ENCODE peak calls at places on chromosomes 13 and 19, in six cellular contexts. J is Calu3, W is nephron progenitor cell, V is left lung, P is WTC11, K is ascending aorta. T is an unnamed sample.

GRCh38 chr13:97749174-97749573 is 204.3 kb upstream of the IPO5 start:
- DNase-seq in P (no peak), W (no peak), J (peak), K (no peak), V (no peak), T (no peak)

GRCh38 chr13:99982741-99983400 is 1.3 kb downstream of the ZIC2 start:
- DNase-seq in K (no peak), P (no peak), V (no peak), J (no peak), W (no peak), T (no peak)

GRCh38 chr19:1481893-1482360 is 2.9 kb upstream of the C19orf25 start:
- DNase-seq in W (no peak), P (no peak), V (peak), K (no peak), J (no peak), T (no peak)

GRCh38 chr19:10836478-10837325 is 690 bp upstream of the TMED1 start:
- DNase-seq in P (peak), W (peak), K (peak), J (peak), V (peak), T (no peak)

GRCh38 chr19:45352471-45352870 is 11.9 kb downstream of the KLC3 start:
- DNase-seq in P (no peak), K (no peak), J (no peak), W (no peak), V (no peak), T (no peak)

GRCh38 chr13:45325806-45326205 is 15.2 kb downstream of the TPT1 start:
- DNase-seq in W (no peak), P (no peak), V (no peak), J (no peak), K (peak), T (no peak)

GRCh38 chr13:41386206-41386605 is 71.1 kb upstream of the RGCC start:
- DNase-seq in P (no peak), J (no peak), K (no peak), W (no peak), V (no peak), T (no peak)

GRCh38 chr13:102586615-102587014 is 10.2 kb upstream of the TPP2 start:
- DNase-seq in V (no peak), P (no peak), J (no peak), W (no peak), K (no peak), T (no peak)

GRCh38 chr19:45668342-45668871 is 386 bp downstream of the GIPR start:
- DNase-seq in J (no peak), W (no peak), P (no peak), K (no peak), V (peak), T (peak)

GRCh38 chr19:31145909-31146453 is 203.3 kb downstream of the TSHZ3 start:
- DNase-seq in J (no peak), P (no peak), K (no peak), V (no peak), W (no peak), T (no peak)

DNA sequence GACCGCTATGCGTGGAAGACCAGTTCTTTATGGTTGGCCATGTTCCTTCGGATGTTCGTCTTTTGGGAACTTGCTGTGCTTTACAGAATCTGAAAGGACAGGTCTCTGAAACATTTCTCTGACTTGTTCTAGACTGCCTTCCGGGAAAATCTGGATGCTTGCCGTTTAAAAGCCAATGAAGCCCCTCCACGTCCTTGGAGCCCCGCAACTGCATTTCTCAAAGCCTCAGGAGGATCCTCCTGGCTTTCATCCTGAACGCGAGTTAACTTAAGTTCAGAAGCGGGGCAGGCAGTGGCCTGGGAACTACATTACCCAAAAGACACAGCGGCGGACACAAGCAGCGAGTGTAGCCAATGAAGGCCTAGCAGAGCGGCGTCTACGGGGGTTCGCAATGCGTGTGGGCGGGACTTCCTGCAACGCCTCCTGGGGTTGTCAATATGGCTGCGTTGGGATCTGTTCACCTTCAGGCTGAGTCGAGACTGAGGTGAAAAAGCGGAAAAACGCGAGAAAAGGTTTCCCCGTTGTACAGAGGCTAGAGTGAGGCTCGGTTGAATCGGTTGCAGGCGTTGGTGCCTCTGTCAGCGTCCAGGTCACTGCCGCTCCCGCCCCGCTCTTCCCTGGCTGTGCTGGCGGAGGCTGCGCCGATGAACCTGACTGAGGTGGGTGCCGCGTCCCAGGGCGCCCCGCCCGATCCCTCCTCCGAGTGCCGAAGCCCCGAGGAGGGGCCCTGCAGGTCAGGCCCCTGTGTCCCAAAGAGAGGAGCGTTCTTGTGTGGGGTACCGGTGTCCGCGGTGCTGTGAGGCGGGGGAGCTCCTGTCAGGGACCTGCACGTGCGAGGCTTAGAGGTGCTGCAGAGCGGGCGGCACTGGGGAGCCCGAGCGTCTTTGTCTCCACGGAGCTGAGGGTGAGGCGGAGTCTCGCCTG is at the start of gene ZNF17:
- DNase-seq in V (peak), K (peak), W (peak), J (peak), P (peak), T (peak)
- TF ChIP-seq CTCF in V (no peak), K (no peak), W (no peak), J (no peak), P (no peak), T (no peak)

GRCh38 chr19:4208385-4209094 is 20.8 kb upstream of the EBI3 start:
- DNase-seq in P (no peak), J (peak), V (no peak), K (no peak), W (no peak), T (no peak)
- TF ChIP-seq CTCF in P (no peak), J (peak), V (peak), K (no peak), W (no peak), T (peak)

GRCh38 chr19:8096071-8096470 is 43.5 kb downstream of the CCL25 start:
- DNase-seq in K (no peak), J (no peak), W (no peak), P (no peak), V (peak), T (no peak)
- TF ChIP-seq CTCF in K (no peak), J (no peak), W (no peak), P (no peak), V (no peak), T (no peak)

GRCh38 chr13:107790360-107790759 is 425.0 kb downstream of the LIG4 start:
- DNase-seq in W (no peak), K (no peak), V (no peak), J (no peak), P (no peak), T (no peak)

GRCh38 chr13:107788464-107789165 is 426.7 kb downstream of the LIG4 start:
- DNase-seq in P (no peak), J (no peak), V (no peak), W (no peak), K (no peak), T (no peak)
- TF ChIP-seq CTCF in P (no peak), J (no peak), V (no peak), W (no peak), K (no peak), T (no peak)

T was measured in natural killer cell.